ENCODE peak calls at places on chromosome 22, in eight cellular contexts. L is astrocyte of the cerebellum, T is ovary, R is HFF-Myc, S is fibroblast of the aortic adventitia, A is upper lobe of right lung, N is breast epithelium, F is left lung. U is an unnamed sample.

GRCh38 chr22:17501679-17502285 is 61.5 kb upstream of the SLC25A18 start:
- DNase-seq in S (peak; percentile 82), F (no peak), L (peak; percentile 75), A (no peak), T (no peak), N (no peak), R (peak; percentile 50), U (peak; percentile 31)

GRCh38 chr22:50308597-50308935 is 1.1 kb upstream of the PLXNB2 start:
- DNase-seq in F (no peak), T (peak; percentile 76), A (peak; percentile 92), N (peak; percentile 68), R (no peak), S (peak; percentile 48), L (no peak), U (peak; percentile 48)

GRCh38 chr22:20291249-20291586 is 23.1 kb upstream of the RTN4R start:
- DNase-seq in N (no peak), A (no peak), F (no peak), T (no peak), R (no peak), L (no peak), S (no peak), U (no peak)

GRCh38 chr22:20619042-20619892 is 111.9 kb downstream of the MED15 start:
- DNase-seq in R (no peak), A (no peak), F (no peak), T (no peak), N (no peak), L (no peak), S (no peak), U (no peak)

GRCh38 chr22:31816750-31817149 is 62.9 kb downstream of the DEPDC5 start:
- DNase-seq in F (no peak), A (no peak), N (no peak), L (no peak), R (no peak), S (no peak), T (no peak), U (no peak)

GRCh38 chr22:17064498-17065100 is 20.2 kb upstream of the IL17RA start:
- DNase-seq in N (no peak), R (no peak), T (no peak), L (no peak), S (no peak), A (no peak), F (no peak), U (no peak)

GRCh38 chr22:43136255-43136654 is 6.9 kb downstream of the MCAT start:
- DNase-seq in A (no peak), L (no peak), F (peak; percentile 82), R (no peak), S (peak; percentile 25), T (no peak), N (no peak), U (peak; percentile 71)

GRCh38 chr22:49077036-49077393 is 750.7 kb downstream of the BRD1 start:
- DNase-seq in N (no peak), S (no peak), F (no peak), L (no peak), T (no peak), A (peak; percentile 35), R (no peak), U (no peak)

GRCh38 chr22:35400335-35400680 is 368 bp downstream of the MCM5 start:
- DNase-seq in R (no peak), S (no peak), L (no peak), A (no peak), N (no peak), T (no peak), F (no peak), U (peak; percentile 23)

GRCh38 chr22:20585640-20586402 is 78.4 kb downstream of the MED15 start:
- DNase-seq in R (no peak), N (no peak), S (no peak), T (no peak), A (no peak), L (no peak), F (no peak), U (no peak)

DNA sequence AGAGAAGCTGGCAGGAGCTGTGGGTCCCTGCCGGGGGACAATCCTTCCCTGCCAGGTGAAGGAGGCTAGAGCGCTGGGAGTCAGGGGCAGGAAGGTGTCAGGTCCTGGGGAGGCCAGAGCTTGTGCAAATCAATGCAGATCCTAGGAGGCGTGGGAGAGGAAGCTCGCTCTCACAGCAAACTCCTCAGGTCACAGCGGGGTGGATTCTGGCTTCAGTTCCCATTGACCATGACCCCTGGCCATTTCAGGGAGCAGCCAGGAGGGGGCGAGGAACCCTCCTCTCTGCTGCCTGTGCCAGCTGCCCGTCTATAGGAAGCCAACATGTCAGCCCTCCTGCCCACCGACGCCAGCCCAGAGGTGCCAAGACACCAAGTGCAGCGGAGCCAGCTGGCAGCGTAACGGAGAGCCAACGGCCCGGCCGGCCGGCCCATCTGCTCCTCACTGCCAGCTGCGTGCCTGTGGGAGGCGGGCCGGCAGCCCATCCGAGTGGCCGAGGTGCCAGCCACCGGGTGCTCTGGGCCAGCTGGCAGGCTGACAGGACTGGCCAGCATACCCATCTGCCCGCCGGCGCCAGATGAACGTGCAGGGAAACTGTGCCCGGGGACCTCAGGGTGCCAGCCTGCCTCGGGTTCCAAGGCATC is 374.9 kb downstream of the MIAT start:
- DNase-seq in N (peak; percentile 36), F (peak; percentile 77), T (peak; percentile 59), L (no peak), R (no peak), S (no peak), A (no peak), U (peak; percentile 48)
- TF ChIP-seq CTCF in N (no peak), F (no peak), T (no peak), L (peak; percentile 40), R (no peak), S (peak; percentile 2), A (no peak), U (peak; percentile 44)

GRCh38 chr22:22403771-22404170 is 104.8 kb downstream of the ZNF280B start:
- DNase-seq in T (no peak), A (no peak), R (no peak), L (no peak), S (no peak), F (no peak), N (no peak), U (no peak)
- TF ChIP-seq CTCF in T (no peak), A (no peak), R (no peak), L (no peak), S (peak; percentile 5), F (no peak), N (no peak), U (no peak)

GRCh38 chr22:45881524-45881875 is 95.5 kb downstream of the WNT7B start:
- DNase-seq in L (no peak), F (peak; percentile 31), T (no peak), R (no peak), N (no peak), S (no peak), A (no peak), U (no peak)
- TF ChIP-seq CTCF in L (no peak), F (no peak), T (no peak), R (no peak), N (no peak), S (no peak), A (no peak), U (no peak)

GRCh38 chr22:29306830-29307657 is 594 bp downstream of the GAS2L1 start:
- DNase-seq in F (peak; percentile 93), N (peak; percentile 67), A (peak; percentile 91), S (peak; percentile 59), T (peak; percentile 82), L (no peak), R (no peak), U (peak; percentile 85)

GRCh38 chr22:29308148-29308790 is 1.8 kb downstream of the GAS2L1 start:
- DNase-seq in L (no peak), R (no peak), T (peak; percentile 46), N (no peak), A (no peak), F (peak; percentile 76), S (no peak), U (no peak)

GRCh38 chr22:29305836-29306174 is 645 bp upstream of the GAS2L1 start:
- DNase-seq in L (no peak), T (no peak), R (no peak), N (no peak), F (no peak), S (no peak), A (no peak), U (no peak)

GRCh38 chr22:29307658-29308147 is 1.3 kb downstream of the GAS2L1 start:
- DNase-seq in L (no peak), R (no peak), F (no peak), T (no peak), N (no peak), S (no peak), A (no peak), U (no peak)

DNA sequence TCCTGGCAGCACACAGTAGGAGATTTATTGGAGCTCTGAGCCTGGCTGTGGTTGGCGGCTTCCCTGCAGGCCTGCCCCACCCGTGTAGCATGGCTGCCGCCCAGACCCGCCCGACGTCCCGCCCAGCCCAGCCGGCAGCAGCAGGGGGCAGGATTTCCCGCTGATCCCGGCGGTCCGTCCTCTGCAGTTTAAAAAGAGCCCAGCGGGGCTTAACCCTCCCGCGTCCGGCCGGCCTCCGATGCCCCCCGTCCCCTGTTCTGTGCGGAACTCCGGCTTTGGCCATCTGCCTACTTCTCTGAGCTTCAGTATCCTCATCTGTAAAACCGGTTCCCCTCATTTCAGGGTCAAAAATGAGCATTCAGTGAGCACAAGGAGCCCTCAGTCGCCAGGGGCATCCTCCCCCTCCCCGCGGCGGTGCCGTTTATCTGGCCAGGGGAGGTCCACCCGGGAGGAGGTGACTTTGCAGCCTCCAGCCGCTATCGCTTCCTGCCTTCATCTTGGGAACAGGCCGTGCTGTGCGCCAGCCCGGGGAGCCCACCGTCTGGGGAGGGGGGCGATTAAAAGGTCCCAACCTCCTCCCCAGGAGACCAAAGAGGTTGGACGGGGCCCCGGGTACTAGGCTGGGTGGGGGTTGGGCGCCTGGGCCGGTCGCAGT is at the start of gene GAS2L1:
- DNase-seq in F (peak; percentile 93), T (peak; percentile 82), S (peak; percentile 76), L (no peak), N (peak; percentile 60), A (peak; percentile 91), R (peak; percentile 33), U (peak; percentile 88)
- TF ChIP-seq CTCF in F (peak; percentile 57), T (peak; percentile 70), S (peak; percentile 78), L (peak; percentile 27), N (peak; percentile 67), A (peak; percentile 67), R (peak; percentile 57), U (peak; percentile 60)

GRCh38 chr22:29569011-29569678 is 11.8 kb downstream of the NIPSNAP1 start:
- DNase-seq in T (no peak), S (no peak), N (no peak), F (no peak), R (no peak), A (no peak), L (no peak), U (no peak)
- TF ChIP-seq CTCF in T (no peak), S (no peak), N (no peak), F (no peak), R (no peak), A (no peak), L (no peak), U (no peak)

DNA sequence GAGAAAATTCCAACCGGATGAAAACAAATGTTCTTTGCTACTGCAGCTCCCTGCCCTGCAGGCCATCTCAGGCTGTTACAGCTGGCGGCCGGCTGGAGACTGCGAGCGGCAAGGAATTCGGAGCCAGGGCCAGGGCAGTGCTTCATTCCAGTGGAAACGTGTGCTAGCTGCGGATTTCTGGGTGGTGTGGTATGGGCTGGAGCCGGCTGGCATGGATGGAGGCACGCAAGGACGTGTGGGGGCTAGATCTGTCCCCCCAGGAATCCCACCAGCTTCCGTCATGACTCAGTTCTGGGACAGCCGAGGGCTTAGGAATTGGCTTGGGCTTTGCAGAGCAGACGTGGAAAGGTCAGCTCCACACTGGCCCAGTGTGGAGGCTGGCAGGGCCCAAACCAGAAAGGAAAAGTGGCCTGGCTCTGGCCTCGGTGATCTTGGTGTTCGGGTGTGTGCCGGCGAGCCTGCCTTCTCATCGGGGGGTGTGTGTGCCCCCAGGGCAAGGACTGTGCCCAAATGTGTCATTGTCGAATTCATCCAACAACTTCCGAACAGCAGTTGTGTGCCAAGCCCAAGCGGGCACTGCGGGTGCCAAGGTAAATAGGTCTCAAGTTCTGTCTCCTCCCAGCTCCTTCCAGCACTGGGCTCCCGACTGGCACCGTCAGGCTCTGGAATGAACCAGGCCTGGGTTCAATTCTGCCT is 48.1 kb upstream of the SHISAL1 start:
- DNase-seq in N (peak; percentile 86), F (peak; percentile 84), S (peak; percentile 93), A (peak; percentile 67), L (peak; percentile 67), T (peak; percentile 53), R (peak; percentile 47), U (no peak)
- TF ChIP-seq CTCF in N (peak; percentile 12), F (no peak), S (peak; percentile 75), A (peak; percentile 26), L (peak; percentile 61), T (peak; percentile 28), R (peak; percentile 16), U (no peak)

U was measured in endothelial cell.